ENCODE peak calls at places on chromosomes 4 and X, in seven cellular contexts. L is activated T-cell treated with anti-CD3 and anti-CD28 coated beads for 48 hours, W is heart right ventricle, C is left lung, A is choroid plexus epithelial cell, S is AG10803, X is left ventricle myocardium inferior. H is an unnamed sample.

GRCh38 chr4:106628616-106629606 is 260.3 kb upstream of the GIMD1 start:
- DNase-seq in L (no peak), W (no peak), C (no peak), A (peak; percentile 13), S (peak; percentile 69), X (no peak), H (no peak)

GRCh38 chrX:108224727-108225455 is 133.3 kb downstream of the ATG4A start:
- DNase-seq in L (no peak), W (no peak), C (no peak), A (peak; percentile 66), S (peak; percentile 3), X (no peak), H (no peak)

GRCh38 chrX:12973561-12974216 is 1.2 kb upstream of the TMSB4X start:
- DNase-seq in L (no peak), W (no peak), C (no peak), A (no peak), S (no peak), X (peak; percentile 19), H (no peak)

GRCh38 chr4:3253808-3254207 is 4.8 kb downstream of the MSANTD1 start:
- DNase-seq in L (no peak), W (peak; percentile 8), C (peak; percentile 28), A (no peak), S (no peak), X (peak; percentile 5), H (no peak)

GRCh38 chr4:112968456-112969159 is 80.8 kb upstream of the ANK2 start:
- DNase-seq in L (no peak), W (no peak), C (no peak), A (no peak), S (peak; percentile 17), X (no peak), H (no peak)

GRCh38 chr4:109947457-109947856 is 34.8 kb downstream of the EGF start:
- DNase-seq in L (no peak), W (no peak), C (no peak), A (peak; percentile 26), S (peak; percentile 19), X (no peak), H (no peak)

GRCh38 chr4:128068927-128069326 is 7.8 kb downstream of the LARP1B start:
- DNase-seq in L (no peak), W (no peak), C (no peak), A (peak; percentile 74), S (peak; percentile 15), X (no peak), H (no peak)

GRCh38 chrX:38055170-38055847 is 49.0 kb downstream of the SYTL5 start:
- DNase-seq in L (no peak), W (no peak), C (no peak), A (peak; percentile 57), S (peak; percentile 62), X (no peak), H (no peak)

GRCh38 chr4:80434238-80434637 is 98.7 kb downstream of the CFAP299 start:
- DNase-seq in L (no peak), W (no peak), C (no peak), A (peak; percentile 16), S (peak; percentile 7), X (no peak), H (peak; percentile 53)

GRCh38 chrX:20857746-20858145 is 516.5 kb upstream of the CNKSR2 start:
- DNase-seq in L (no peak), W (no peak), C (no peak), A (peak; percentile 2), S (peak; percentile 12), X (no peak), H (no peak)

GRCh38 chrX:123833387-123833786 is 26.5 kb upstream of the XIAP start:
- DNase-seq in L (peak; percentile 26), W (no peak), C (no peak), A (peak; percentile 62), S (no peak), X (no peak), H (peak; percentile 1)